ENCODE peak calls at places on chromosomes 6 and 20, in ten cellular contexts. One of them, this sample, is unnamed.

GRCh38 chr20:63931735-63932134 is 24.5 kb downstream of the UCKL1 start:
- DNase-seq in foreskin keratinocyte: no peak
- DNase-seq in IMR-90: no peak
- DNase-seq in thyroid gland: no peak
- DNase-seq in AG04450: no peak
- DNase-seq in neural crest cell: no peak
- DNase-seq in uterus: no peak
- DNase-seq in pancreas: no peak
- DNase-seq in HepG2: no peak
- DNase-seq in GM12864: no peak
- DNase-seq in this sample: no peak

GRCh38 chr6:169967687-169968086 is 216.3 kb downstream of the ERMARD start:
- DNase-seq in foreskin keratinocyte: no peak
- DNase-seq in IMR-90: no peak
- DNase-seq in thyroid gland: no peak
- DNase-seq in AG04450: no peak
- DNase-seq in neural crest cell: no peak
- DNase-seq in uterus: no peak
- DNase-seq in pancreas: no peak
- DNase-seq in HepG2: no peak
- DNase-seq in GM12864: no peak
- DNase-seq in this sample: no peak

GRCh38 chr6:84872996-84873395 is 108.6 kb upstream of the TBX18 start:
- DNase-seq in foreskin keratinocyte: no peak
- DNase-seq in IMR-90: no peak
- DNase-seq in thyroid gland: no peak
- DNase-seq in AG04450: no peak
- DNase-seq in neural crest cell: no peak
- DNase-seq in uterus: no peak
- DNase-seq in pancreas: no peak
- DNase-seq in HepG2: no peak
- DNase-seq in GM12864: no peak
- DNase-seq in this sample: no peak

GRCh38 chr6:159098636-159099106 is 53.9 kb upstream of the TAGAP start:
- DNase-seq in foreskin keratinocyte: peak
- DNase-seq in IMR-90: no peak
- DNase-seq in thyroid gland: peak
- DNase-seq in AG04450: no peak
- DNase-seq in neural crest cell: no peak
- DNase-seq in uterus: no peak
- DNase-seq in pancreas: no peak
- DNase-seq in HepG2: no peak
- DNase-seq in GM12864: no peak
- DNase-seq in this sample: peak

GRCh38 chr20:43667341-43668132 is 623 bp downstream of the MYBL2 start:
- DNase-seq in foreskin keratinocyte: no peak
- DNase-seq in IMR-90: no peak
- DNase-seq in thyroid gland: no peak
- DNase-seq in AG04450: no peak
- DNase-seq in neural crest cell: peak
- DNase-seq in uterus: no peak
- DNase-seq in pancreas: peak
- DNase-seq in HepG2: no peak
- DNase-seq in GM12864: no peak
- DNase-seq in this sample: peak

GRCh38 chr20:3801846-3802245 is 5.7 kb downstream of the CDC25B start:
- DNase-seq in foreskin keratinocyte: no peak
- DNase-seq in IMR-90: no peak
- DNase-seq in thyroid gland: no peak
- DNase-seq in AG04450: no peak
- DNase-seq in neural crest cell: no peak
- DNase-seq in uterus: no peak
- DNase-seq in pancreas: no peak
- DNase-seq in HepG2: no peak
- DNase-seq in GM12864: no peak
- DNase-seq in this sample: no peak

GRCh38 chr6:161949531-161949930 is 675.7 kb upstream of the AGPAT4 start:
- DNase-seq in foreskin keratinocyte: peak
- DNase-seq in IMR-90: no peak
- DNase-seq in thyroid gland: no peak
- DNase-seq in AG04450: no peak
- DNase-seq in neural crest cell: no peak
- DNase-seq in uterus: no peak
- DNase-seq in pancreas: no peak
- DNase-seq in HepG2: no peak
- DNase-seq in GM12864: no peak
- DNase-seq in this sample: no peak

GRCh38 chr6:84462697-84463096 is 235.3 kb upstream of the CEP162 start:
- DNase-seq in foreskin keratinocyte: peak
- DNase-seq in IMR-90: peak
- DNase-seq in thyroid gland: no peak
- DNase-seq in AG04450: no peak
- DNase-seq in neural crest cell: no peak
- DNase-seq in uterus: no peak
- DNase-seq in pancreas: no peak
- DNase-seq in HepG2: no peak
- DNase-seq in GM12864: no peak
- DNase-seq in this sample: no peak

GRCh38 chr6:28675600-28675999 is 149.9 kb downstream of the GPX5 start:
- DNase-seq in foreskin keratinocyte: no peak
- DNase-seq in IMR-90: no peak
- DNase-seq in thyroid gland: no peak
- DNase-seq in AG04450: no peak
- DNase-seq in neural crest cell: no peak
- DNase-seq in uterus: no peak
- DNase-seq in pancreas: no peak
- DNase-seq in HepG2: peak
- DNase-seq in GM12864: no peak
- DNase-seq in this sample: no peak

GRCh38 chr6:28673417-28673799 is 147.7 kb downstream of the GPX5 start:
- DNase-seq in foreskin keratinocyte: no peak
- DNase-seq in IMR-90: no peak
- DNase-seq in thyroid gland: no peak
- DNase-seq in AG04450: no peak
- DNase-seq in neural crest cell: no peak
- DNase-seq in uterus: no peak
- DNase-seq in pancreas: no peak
- DNase-seq in HepG2: no peak
- DNase-seq in GM12864: no peak
- DNase-seq in this sample: no peak

DNA sequence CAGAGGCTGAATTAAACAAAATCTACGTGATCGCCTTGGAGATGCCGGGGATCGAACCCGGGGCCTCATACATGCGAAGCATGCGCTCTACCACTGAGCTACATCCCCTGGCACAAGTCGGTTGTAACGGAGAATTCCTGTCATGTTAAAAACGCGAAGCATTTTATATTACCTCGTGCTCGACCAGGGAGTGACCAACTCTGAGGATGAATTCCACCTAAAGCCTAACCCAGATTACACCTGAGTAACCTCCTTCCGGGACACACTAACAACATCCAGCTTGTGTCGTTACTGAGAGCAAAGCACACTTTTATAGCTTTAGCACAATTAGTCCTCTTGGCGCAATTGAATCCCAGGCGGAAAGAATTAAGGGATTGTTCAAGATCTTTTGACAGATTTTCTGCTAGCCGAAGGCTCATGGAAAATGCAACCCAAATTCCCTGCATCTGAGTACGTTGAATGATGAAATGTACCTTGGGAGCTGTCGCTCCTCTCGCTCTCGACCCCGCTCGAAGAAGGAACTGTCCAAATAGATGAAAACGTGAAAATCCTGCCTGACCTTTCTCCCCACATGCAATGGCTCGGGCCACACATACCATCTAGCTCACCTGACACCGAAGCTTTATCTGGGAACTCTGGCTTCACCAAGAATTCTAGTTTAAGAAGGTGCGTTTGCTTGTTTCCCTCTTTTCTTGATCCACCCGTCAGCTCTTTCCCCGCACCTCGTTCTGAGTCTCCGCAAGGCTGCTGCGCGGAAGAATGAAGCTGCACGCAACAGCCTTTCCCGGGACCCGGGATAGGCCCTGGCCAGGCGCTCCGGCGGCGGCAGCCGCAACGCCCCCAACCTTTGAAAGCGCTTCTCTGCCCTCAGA is 148.4 kb downstream of the GPX5 start:
- DNase-seq in foreskin keratinocyte: peak
- DNase-seq in IMR-90: peak
- DNase-seq in thyroid gland: peak
- DNase-seq in AG04450: peak
- DNase-seq in neural crest cell: peak
- DNase-seq in uterus: no peak
- DNase-seq in pancreas: no peak
- DNase-seq in HepG2: peak
- DNase-seq in GM12864: peak
- DNase-seq in this sample: peak
- TF ChIP-seq CTCF in foreskin keratinocyte: no peak
- TF ChIP-seq CTCF in IMR-90: no peak
- TF ChIP-seq CTCF in thyroid gland: no peak
- TF ChIP-seq CTCF in AG04450: no peak
- TF ChIP-seq CTCF in neural crest cell: no peak
- TF ChIP-seq CTCF in uterus: no peak
- TF ChIP-seq CTCF in pancreas: no peak
- TF ChIP-seq CTCF in HepG2: no peak
- TF ChIP-seq CTCF in GM12864: no peak
- TF ChIP-seq CTCF in this sample: no peak

GRCh38 chr6:129624488-129624887 is 85.5 kb downstream of the ARHGAP18 start:
- DNase-seq in foreskin keratinocyte: no peak
- DNase-seq in IMR-90: no peak
- DNase-seq in thyroid gland: no peak
- DNase-seq in AG04450: no peak
- DNase-seq in neural crest cell: no peak
- DNase-seq in uterus: no peak
- DNase-seq in pancreas: no peak
- DNase-seq in HepG2: no peak
- DNase-seq in GM12864: no peak
- DNase-seq in this sample: no peak

GRCh38 chr6:129619579-129620233 is 90.3 kb downstream of the ARHGAP18 start:
- DNase-seq in foreskin keratinocyte: no peak
- DNase-seq in IMR-90: no peak
- DNase-seq in thyroid gland: no peak
- DNase-seq in AG04450: no peak
- DNase-seq in neural crest cell: no peak
- DNase-seq in uterus: no peak
- DNase-seq in pancreas: no peak
- DNase-seq in HepG2: no peak
- DNase-seq in GM12864: no peak
- DNase-seq in this sample: peak

GRCh38 chr6:129620234-129620610 is 89.8 kb downstream of the ARHGAP18 start:
- DNase-seq in foreskin keratinocyte: no peak
- DNase-seq in IMR-90: no peak
- DNase-seq in thyroid gland: no peak
- DNase-seq in AG04450: no peak
- DNase-seq in neural crest cell: no peak
- DNase-seq in uterus: no peak
- DNase-seq in pancreas: no peak
- DNase-seq in HepG2: no peak
- DNase-seq in GM12864: no peak
- DNase-seq in this sample: no peak

GRCh38 chr6:129623008-129623732 is 86.8 kb downstream of the ARHGAP18 start:
- DNase-seq in foreskin keratinocyte: peak
- DNase-seq in IMR-90: no peak
- DNase-seq in thyroid gland: no peak
- DNase-seq in AG04450: no peak
- DNase-seq in neural crest cell: no peak
- DNase-seq in uterus: no peak
- DNase-seq in pancreas: no peak
- DNase-seq in HepG2: no peak
- DNase-seq in GM12864: no peak
- DNase-seq in this sample: no peak

DNA sequence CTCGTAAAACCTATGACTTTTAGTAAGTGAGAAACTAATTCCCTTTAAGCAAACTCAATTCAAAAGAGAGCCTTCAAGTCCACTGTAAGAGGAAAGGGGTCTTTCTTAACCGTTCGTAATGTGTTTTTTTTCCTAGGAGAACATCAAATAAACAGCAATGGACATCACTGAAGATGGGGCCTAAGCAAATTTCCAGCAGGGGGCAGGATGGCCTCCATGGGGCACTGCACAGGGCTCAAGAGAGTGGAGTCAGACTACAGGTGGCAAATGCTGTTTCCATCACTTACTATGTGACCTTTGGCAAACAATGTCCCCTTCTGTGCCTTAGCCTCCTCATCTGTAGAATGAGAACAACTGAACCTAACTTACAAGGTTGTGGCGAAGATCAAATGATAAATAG is 88.7 kb downstream of the ARHGAP18 start:
- DNase-seq in foreskin keratinocyte: no peak
- DNase-seq in IMR-90: no peak
- DNase-seq in thyroid gland: no peak
- DNase-seq in AG04450: no peak
- DNase-seq in neural crest cell: no peak
- DNase-seq in uterus: no peak
- DNase-seq in pancreas: no peak
- DNase-seq in HepG2: peak
- DNase-seq in GM12864: no peak
- DNase-seq in this sample: no peak
- TF ChIP-seq CTCF in foreskin keratinocyte: peak
- TF ChIP-seq CTCF in IMR-90: peak
- TF ChIP-seq CTCF in thyroid gland: no peak
- TF ChIP-seq CTCF in AG04450: peak
- TF ChIP-seq CTCF in neural crest cell: peak
- TF ChIP-seq CTCF in uterus: no peak
- TF ChIP-seq CTCF in pancreas: peak
- TF ChIP-seq CTCF in HepG2: peak
- TF ChIP-seq CTCF in GM12864: peak
- TF ChIP-seq CTCF in this sample: peak

GRCh38 chr20:10404959-10405530 is 29.0 kb downstream of the MKKS start:
- DNase-seq in foreskin keratinocyte: no peak
- DNase-seq in IMR-90: no peak
- DNase-seq in thyroid gland: no peak
- DNase-seq in AG04450: no peak
- DNase-seq in neural crest cell: no peak
- DNase-seq in uterus: no peak
- DNase-seq in pancreas: no peak
- DNase-seq in HepG2: no peak
- DNase-seq in GM12864: no peak
- DNase-seq in this sample: no peak
- TF ChIP-seq CTCF in foreskin keratinocyte: no peak
- TF ChIP-seq CTCF in IMR-90: no peak
- TF ChIP-seq CTCF in thyroid gland: no peak
- TF ChIP-seq CTCF in AG04450: no peak
- TF ChIP-seq CTCF in neural crest cell: no peak
- TF ChIP-seq CTCF in uterus: no peak
- TF ChIP-seq CTCF in pancreas: no peak
- TF ChIP-seq CTCF in HepG2: peak
- TF ChIP-seq CTCF in GM12864: no peak
- TF ChIP-seq CTCF in this sample: no peak

DNA sequence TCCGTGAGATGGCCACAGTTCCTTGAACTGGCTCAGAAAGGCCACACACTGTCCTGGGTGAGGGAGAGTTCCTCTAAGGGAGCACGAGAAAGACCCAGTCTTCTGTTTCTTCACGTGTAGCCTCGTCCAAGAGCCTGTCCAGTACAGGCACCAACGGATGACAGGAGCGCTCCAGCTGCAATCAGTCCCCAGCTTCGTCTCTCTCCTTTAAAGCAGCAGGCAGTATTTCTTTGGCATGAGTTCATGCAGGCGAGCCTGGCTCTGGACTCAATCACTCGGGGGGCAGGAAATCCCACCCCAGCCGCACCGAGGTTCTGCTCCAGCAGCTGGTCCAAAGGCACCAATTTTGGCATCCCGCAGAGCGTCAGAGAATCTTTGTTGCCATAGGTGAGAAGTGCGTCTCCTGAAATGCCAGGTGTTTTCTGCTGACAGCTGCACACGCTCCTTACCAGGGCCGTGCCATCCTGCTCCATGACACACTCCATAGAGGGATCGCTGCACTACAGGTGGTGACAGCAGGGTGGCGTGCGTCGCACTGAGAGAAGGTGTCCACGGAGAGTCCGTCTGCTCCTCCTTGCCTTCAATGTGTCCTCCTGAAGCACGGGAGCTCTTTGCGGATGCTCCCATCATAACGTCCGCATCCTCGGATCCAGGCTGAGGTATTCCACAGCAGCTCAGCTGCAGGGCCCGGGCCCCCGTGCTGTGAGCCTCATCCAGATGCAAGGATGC is 59.6 kb upstream of the AFDN start:
- DNase-seq in foreskin keratinocyte: no peak
- DNase-seq in IMR-90: no peak
- DNase-seq in thyroid gland: no peak
- DNase-seq in AG04450: no peak
- DNase-seq in neural crest cell: no peak
- DNase-seq in uterus: no peak
- DNase-seq in pancreas: no peak
- DNase-seq in HepG2: no peak
- DNase-seq in GM12864: no peak
- DNase-seq in this sample: no peak
- TF ChIP-seq CTCF in foreskin keratinocyte: no peak
- TF ChIP-seq CTCF in IMR-90: no peak
- TF ChIP-seq CTCF in thyroid gland: no peak
- TF ChIP-seq CTCF in AG04450: no peak
- TF ChIP-seq CTCF in neural crest cell: no peak
- TF ChIP-seq CTCF in uterus: no peak
- TF ChIP-seq CTCF in pancreas: no peak
- TF ChIP-seq CTCF in HepG2: peak
- TF ChIP-seq CTCF in GM12864: no peak
- TF ChIP-seq CTCF in this sample: no peak